ENCODE peak calls at places on chromosomes 7 and 10, in nine cellular contexts. D is Peyer's patch, W is lower lobe of right lung, B is brain microvascular endothelial cell, K is upper lobe of right lung, Y is lung, M is cardiac fibroblast, G is heart left ventricle, Z is breast epithelium. S is an unnamed sample.

GRCh38 chr7:131959106-131959812 is 402.8 kb upstream of the PODXL start:
- DNase-seq in G (no peak), W (no peak), Z (no peak), B (no peak), K (no peak), M (peak; percentile 14), Y (no peak), D (no peak), S (no peak)

GRCh38 chr7:14691597-14692203 is 210.9 kb downstream of the DGKB start:
- DNase-seq in D (peak; percentile 74), G (peak; percentile 10), B (peak; percentile 47), Y (peak; percentile 35), M (peak; percentile 49), W (no peak), K (no peak), Z (no peak), S (peak; percentile 8)

GRCh38 chr10:111475720-111476119 is 398.9 kb downstream of the ADRA2A start:
- DNase-seq in M (no peak), W (no peak), Y (no peak), K (no peak), Z (no peak), B (no peak), G (no peak), D (no peak), S (peak; percentile 49)

GRCh38 chr7:94584113-94584512 is 71.8 kb downstream of the SGCE start:
- DNase-seq in W (no peak), M (peak; percentile 40), D (no peak), Z (no peak), K (no peak), Y (peak; percentile 65), B (no peak), G (peak; percentile 12), S (peak; percentile 20)

GRCh38 chr7:117001283-117001682 is 48.0 kb downstream of the ST7 start:
- DNase-seq in M (no peak), D (no peak), Y (no peak), B (no peak), K (no peak), Z (no peak), W (no peak), G (no peak), S (no peak)

GRCh38 chr7:101582971-101583370 is 46.1 kb downstream of the MYL10 start:
- DNase-seq in W (no peak), Y (no peak), Z (no peak), K (no peak), B (no peak), G (no peak), M (no peak), D (peak; percentile 34), S (no peak)

GRCh38 chr7:40824461-40824860 is 689.7 kb downstream of the SUGCT start:
- DNase-seq in B (no peak), M (no peak), W (no peak), G (no peak), Z (no peak), D (no peak), Y (no peak), K (no peak), S (peak; percentile 55)

GRCh38 chr7:122975341-122975740 is 20.2 kb downstream of the TAS2R16 start:
- DNase-seq in K (no peak), G (no peak), Z (no peak), M (peak; percentile 11), Y (no peak), W (no peak), B (no peak), D (no peak), S (peak; percentile 37)

GRCh38 chr10:70381491-70382421 is 669 bp downstream of the LRRC20 start:
- DNase-seq in K (peak; percentile 78), D (peak; percentile 58), G (peak; percentile 62), B (peak; percentile 2), M (peak; percentile 51), W (peak; percentile 59), Z (no peak), Y (no peak), S (no peak)

GRCh38 chr10:92517034-92517655 is 56.7 kb downstream of the IDE start:
- DNase-seq in D (peak; percentile 89), Y (peak; percentile 60), B (peak; percentile 65), M (peak; percentile 87), K (no peak), W (no peak), G (peak; percentile 61), Z (no peak), S (peak; percentile 66)

GRCh38 chr10:114629824-114630430 is 28.1 kb downstream of the ABLIM1 start:
- DNase-seq in K (no peak), Z (no peak), W (no peak), B (no peak), G (no peak), M (no peak), D (no peak), Y (no peak), S (peak; percentile 70)

GRCh38 chr7:91165846-91166230 is 98.4 kb upstream of the FZD1 start:
- DNase-seq in G (no peak), W (no peak), D (no peak), M (no peak), K (no peak), Z (no peak), B (no peak), Y (no peak), S (no peak)

GRCh38 chr10:113680172-113681111 is 730 bp downstream of the CASP7 start:
- DNase-seq in M (peak; percentile 64), Z (no peak), D (peak; percentile 73), Y (peak; percentile 38), G (peak; percentile 30), W (peak; percentile 67), K (peak; percentile 71), B (peak; percentile 35), S (peak; percentile 93)

GRCh38 chr10:116828121-116828520 is 21.2 kb upstream of the ENO4 start:
- DNase-seq in M (no peak), Y (no peak), G (no peak), W (no peak), B (no peak), Z (no peak), K (no peak), D (no peak), S (no peak)

GRCh38 chr7:23353172-23353571 is 54.0 kb downstream of the MALSU1 start:
- DNase-seq in Z (no peak), Y (no peak), G (no peak), B (no peak), K (no peak), M (no peak), W (no peak), D (no peak), S (no peak)

GRCh38 chr10:113983552-113983951 is 60.1 kb upstream of the ADRB1 start:
- DNase-seq in W (no peak), K (no peak), Y (no peak), G (no peak), B (no peak), D (peak; percentile 60), M (no peak), Z (no peak), S (no peak)

GRCh38 chr10:124138195-124138882 is 44.9 kb upstream of the CHST15 start:
- DNase-seq in Y (no peak), Z (no peak), K (peak; percentile 30), W (no peak), B (no peak), M (peak; percentile 84), G (no peak), D (peak; percentile 57), S (no peak)

GRCh38 chr7:151503902-151504714 is 15.6 kb downstream of the RHEB start:
- DNase-seq in Y (peak; percentile 60), K (no peak), B (peak; percentile 61), M (peak; percentile 89), D (no peak), G (no peak), W (no peak), Z (no peak), S (peak; percentile 84)

GRCh38 chr7:7157887-7158271 is 24.5 kb upstream of the C1GALT1 start:
- DNase-seq in Y (no peak), D (no peak), B (peak; percentile 39), Z (no peak), G (no peak), M (peak; percentile 54), W (no peak), K (no peak), S (peak; percentile 58)
- H3K4me3 ChIP-seq in Y (no peak overlapping the region), D (no peak overlapping the region), B (no peak overlapping the region), Z (no peak overlapping the region), G (no peak overlapping the region), M (no peak overlapping the region), W (peak overlapping the region; percentile 1), K (no peak overlapping the region), S (no peak overlapping the region)

GRCh38 chr10:88866454-88866853 is 13.6 kb upstream of the STAMBPL1 start:
- DNase-seq in W (no peak), Z (no peak), Y (no peak), B (no peak), G (no peak), M (no peak), K (no peak), D (no peak), S (peak; percentile 58)

GRCh38 chr10:88870101-88870500 is 9.9 kb upstream of the STAMBPL1 start:
- DNase-seq in Y (no peak), G (no peak), D (no peak), Z (no peak), W (no peak), M (no peak), B (no peak), K (no peak), S (no peak)

DNA sequence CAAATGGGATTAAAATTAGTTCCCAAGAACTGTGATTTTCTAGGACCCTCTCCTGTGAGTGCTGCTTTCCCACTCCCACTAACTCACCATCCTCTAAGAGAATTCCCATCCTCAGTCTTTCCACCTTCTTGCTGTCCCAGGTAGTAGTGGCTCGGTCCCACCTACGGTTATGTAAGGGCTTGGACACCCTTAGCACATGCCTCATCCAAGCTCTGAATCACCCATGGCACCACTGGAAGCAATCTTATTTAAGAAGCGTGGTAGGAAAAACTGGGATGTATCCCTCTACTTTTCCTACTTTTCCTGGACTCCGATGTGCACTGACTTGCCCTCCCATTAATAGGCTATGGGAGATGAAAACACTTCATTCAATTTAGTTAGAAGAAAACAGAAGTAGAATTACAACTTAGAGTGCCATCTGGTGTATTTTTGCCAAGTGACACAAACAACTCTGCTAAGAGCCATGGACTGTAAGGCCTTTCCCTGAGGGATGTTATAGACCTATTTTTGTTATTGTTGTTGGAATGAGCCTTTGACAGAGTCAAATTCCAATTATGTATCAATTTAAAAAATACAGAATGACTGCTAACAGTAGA is 13.7 kb upstream of the ANKRD22 start:
- DNase-seq in Y (no peak), G (no peak), D (no peak), K (no peak), M (peak; percentile 64), Z (no peak), B (no peak), W (no peak), S (peak; percentile 64)
- TF ChIP-seq CTCF in Y (no peak), G (peak; percentile 23), D (peak; percentile 65), K (peak; percentile 20), M (no peak), Z (peak; percentile 13), B (peak; percentile 22), W (no peak), S (peak; percentile 39)

GRCh38 chr10:127195041-127195506 is 1.3 kb downstream of the INSYN2A start:
- DNase-seq in G (no peak), M (no peak), K (no peak), B (no peak), W (no peak), Y (no peak), Z (no peak), D (no peak), S (no peak)
- H3K4me3 ChIP-seq in G (peak overlapping the region; percentile 57), M (peak overlapping the region; percentile 37), K (peak overlapping the region; percentile 40), B (peak overlapping the region; percentile 54), W (peak overlapping the region; percentile 45), Y (peak overlapping the region; percentile 28), Z (peak overlapping the region; percentile 77), D (peak overlapping the region; percentile 54), S (peak overlapping the region; percentile 36)

GRCh38 chr10:2477154-2477553 is 590.2 kb upstream of the PFKP start:
- DNase-seq in G (no peak), B (no peak), K (no peak), W (no peak), M (no peak), Z (no peak), D (no peak), Y (no peak), S (no peak)
- TF ChIP-seq CTCF in G (no peak), B (no peak), K (no peak), W (no peak), M (no peak), Z (no peak), D (no peak), Y (no peak), S (no peak)

S was measured in bronchial epithelial cell.